ENCODE peak calls at places on chromosomes 2 and 18, in eight cellular contexts. J is left ventricle myocardium superior; Z is GM12864; B is activated T-helper 1 cell treated with anti-CD3 and anti-CD28 coated beads, Interleukin-2, amount 50 U/mL, for 16 hours; H is DMS153; E is HCEC 1CT; O is caudate nucleus; U is prostate gland. X is an unnamed sample.

GRCh38 chr18:46712406-46712805 is 44.4 kb downstream of the ST8SIA5 start:
- DNase-seq in J (no peak), B (no peak), O (no peak), H (no peak), U (no peak), Z (no peak), E (peak), X (no peak)

GRCh38 chr2:101616411-101616810 is 81.1 kb upstream of the MAP4K4 start:
- DNase-seq in B (no peak), E (no peak), O (peak), J (peak), Z (no peak), H (peak), U (no peak), X (peak)

GRCh38 chr18:13620818-13621445 is 105.4 kb downstream of the FAM210A start:
- DNase-seq in H (no peak), J (no peak), E (no peak), U (no peak), Z (no peak), O (no peak), B (no peak), X (no peak)

GRCh38 chr2:42138163-42139016 is 30.8 kb upstream of the EML4 start:
- DNase-seq in B (no peak), Z (no peak), U (peak), O (no peak), J (no peak), H (no peak), E (peak), X (no peak)

GRCh38 chr18:22999212-22999611 is 66.1 kb downstream of the RBBP8 start:
- DNase-seq in Z (no peak), H (no peak), O (no peak), U (no peak), E (peak), B (no peak), J (no peak), X (no peak)

GRCh38 chr2:241240320-241241004 is 52.0 kb downstream of the ANO7 start:
- DNase-seq in Z (no peak), B (no peak), J (no peak), E (no peak), U (no peak), O (no peak), H (no peak), X (no peak)

GRCh38 chr2:127479219-127479825 is 47.0 kb downstream of the IWS1 start:
- DNase-seq in O (no peak), J (no peak), U (no peak), B (no peak), H (peak), E (peak), Z (peak), X (peak)

GRCh38 chr2:169300617-169301530 is 61.5 kb downstream of the LRP2 start:
- DNase-seq in O (no peak), Z (no peak), J (no peak), H (no peak), E (no peak), U (no peak), B (no peak), X (no peak)

GRCh38 chr2:30417253-30417652 is 29.8 kb upstream of the LCLAT1 start:
- DNase-seq in J (peak), U (no peak), Z (no peak), O (no peak), B (no peak), E (peak), H (no peak), X (no peak)

GRCh38 chr2:104936504-104936903 is 82.6 kb downstream of the POU3F3 start:
- DNase-seq in U (no peak), E (no peak), H (no peak), J (no peak), B (no peak), Z (no peak), O (no peak), X (no peak)

GRCh38 chr2:233201271-233202013 is 50.0 kb upstream of the ATG16L1 start:
- DNase-seq in H (no peak), J (no peak), U (no peak), E (no peak), B (no peak), O (no peak), Z (no peak), X (no peak)

GRCh38 chr2:149033716-149034115 is 4.8 kb upstream of the LYPD6B start:
- DNase-seq in J (no peak), U (peak), B (no peak), Z (no peak), O (no peak), E (no peak), H (peak), X (peak)

GRCh38 chr2:140658766-140659165 is 1472.0 kb downstream of the LRP1B start:
- DNase-seq in U (no peak), O (no peak), Z (no peak), H (no peak), E (no peak), B (no peak), J (no peak), X (no peak)

GRCh38 chr2:237351796-237352195 is 62.2 kb downstream of the COL6A3 start:
- DNase-seq in O (no peak), Z (no peak), B (no peak), H (no peak), J (no peak), E (no peak), U (no peak), X (no peak)

GRCh38 chr2:69238449-69239031 is 148.5 kb downstream of the GFPT1 start:
- DNase-seq in H (no peak), O (no peak), Z (no peak), J (no peak), E (peak), U (no peak), B (no peak), X (no peak)

GRCh38 chr2:217981084-217981730 is 21.6 kb downstream of the TNS1 start:
- DNase-seq in Z (no peak), O (no peak), J (no peak), E (no peak), U (no peak), H (no peak), B (no peak), X (no peak)

GRCh38 chr2:233421091-233421816 is 67.0 kb downstream of the DGKD start:
- DNase-seq in J (no peak), B (no peak), Z (no peak), U (no peak), E (no peak), H (no peak), O (no peak), X (no peak)

GRCh38 chr2:235827585-235827992 is 333.7 kb downstream of the AGAP1 start:
- DNase-seq in B (no peak), Z (no peak), H (no peak), O (no peak), J (no peak), E (peak), U (no peak), X (no peak)

GRCh38 chr2:152740743-152741328 is 22.4 kb downstream of the ARL6IP6 start:
- DNase-seq in J (no peak), B (no peak), U (no peak), E (peak), H (no peak), O (no peak), Z (no peak), X (peak)

GRCh38 chr2:112006076-112006410 is 49.0 kb upstream of the TMEM87B start:
- DNase-seq in O (no peak), U (no peak), H (no peak), E (peak), J (no peak), B (no peak), Z (no peak), X (no peak)

GRCh38 chr2:190043441-190043840 is 19.1 kb downstream of the MSTN start:
- DNase-seq in B (no peak), H (no peak), O (no peak), J (no peak), Z (no peak), U (no peak), E (peak), X (no peak)

GRCh38 chr2:241808701-241809382 is at the start of gene NEU4:
- DNase-seq in Z (no peak), H (no peak), B (no peak), U (no peak), E (no peak), O (no peak), J (peak), X (no peak)

GRCh38 chr2:15220618-15221017 is 340.5 kb downstream of the NBAS start:
- DNase-seq in H (no peak), U (no peak), E (no peak), B (no peak), J (no peak), Z (no peak), O (no peak), X (no peak)